ENCODE peak calls at places on chromosome 15, in six cellular contexts. C, M, R, A, W and S are unnamed samples.

GRCh38 chr15:68693071-68693470 is 114.3 kb downstream of the CORO2B start:
- DNase-seq in C (no peak), M (no peak), R (no peak), W (no peak), A (no peak), S (no peak)

GRCh38 chr15:88604381-88604951 is 16.7 kb upstream of the AEN start:
- DNase-seq in M (peak; percentile 66), R (no peak), W (no peak), A (no peak), C (no peak), S (no peak)

GRCh38 chr15:85744636-85745422 is 49.9 kb downstream of the KLHL25 start:
- DNase-seq in A (no peak), M (no peak), R (no peak), W (no peak), C (no peak), S (no peak)

GRCh38 chr15:68930268-68931022 is at the start of gene SPESP1:
- DNase-seq in C (no peak), M (peak; percentile 43), A (peak; percentile 60), W (no peak), R (peak; percentile 77), S (no peak)

GRCh38 chr15:57224664-57225063 is 151.6 kb upstream of the CGNL1 start:
- DNase-seq in W (no peak), A (no peak), C (no peak), M (no peak), R (no peak), S (no peak)

GRCh38 chr15:71410347-71410746 is 295.1 kb downstream of the THSD4 start:
- DNase-seq in W (no peak), M (no peak), A (no peak), C (no peak), R (no peak), S (no peak)

GRCh38 chr15:98713585-98714001 is 65.3 kb downstream of the IGF1R start:
- DNase-seq in C (no peak), A (no peak), R (no peak), W (no peak), M (no peak), S (no peak)

GRCh38 chr15:90845201-90845949 is 23.0 kb upstream of the FURIN start:
- DNase-seq in C (no peak), R (no peak), M (peak; percentile 19), W (no peak), A (no peak), S (no peak)

GRCh38 chr15:52787549-52788098 is 2.5 kb downstream of the ONECUT1 start:
- DNase-seq in W (no peak), C (no peak), A (no peak), M (peak; percentile 70), R (no peak), S (no peak)

GRCh38 chr15:87293016-87293415 is 963.5 kb downstream of the NTRK3 start:
- DNase-seq in W (no peak), R (no peak), M (no peak), A (no peak), C (no peak), S (no peak)

GRCh38 chr15:62244762-62245161 is 79.7 kb upstream of the C2CD4B start:
- DNase-seq in M (no peak), A (no peak), R (no peak), W (no peak), C (no peak), S (no peak)

GRCh38 chr15:29888651-29889050 is 66.4 kb upstream of the TJP1 start:
- DNase-seq in R (no peak), M (peak; percentile 38), A (no peak), C (no peak), W (no peak), S (no peak)

GRCh38 chr15:34584321-34584668 is 844 bp upstream of the GOLGA8B start:
- DNase-seq in A (no peak), R (no peak), M (peak; percentile 58), W (no peak), C (no peak), S (no peak)

GRCh38 chr15:40379374-40379773 is 3.1 kb upstream of the KNSTRN start:
- DNase-seq in A (no peak), M (no peak), R (no peak), W (no peak), C (no peak), S (no peak)

GRCh38 chr15:51842852-51843737 is 13.6 kb downstream of the TMOD3 start:
- DNase-seq in R (no peak), M (no peak), C (no peak), W (no peak), A (no peak), S (no peak)

GRCh38 chr15:38796589-38796988 is 232.0 kb upstream of the RASGRP1 start:
- DNase-seq in W (no peak), M (peak; percentile 23), A (no peak), C (no peak), R (no peak), S (no peak)

GRCh38 chr15:33581032-33581431 is 270.3 kb downstream of the RYR3 start:
- DNase-seq in M (no peak), A (no peak), R (no peak), C (no peak), W (no peak), S (no peak)

GRCh38 chr15:67741313-67741712 is 84.0 kb upstream of the SKOR1 start:
- DNase-seq in A (no peak), R (no peak), C (no peak), W (no peak), M (no peak), S (no peak)

GRCh38 chr15:45362419-45362818 is 15.9 kb downstream of the GATM start:
- DNase-seq in A (no peak), C (no peak), W (no peak), M (no peak), R (no peak), S (no peak)

GRCh38 chr15:77810180-77810579 is 177.5 kb upstream of the LINGO1 start:
- DNase-seq in A (no peak), W (no peak), R (no peak), C (no peak), M (peak; percentile 71), S (no peak)

GRCh38 chr15:100973351-100974034 is 54.3 kb downstream of the LRRK1 start:
- DNase-seq in C (no peak), W (no peak), R (no peak), A (no peak), M (peak; percentile 90), S (no peak)

GRCh38 chr15:92902020-92902419 is 1.9 kb downstream of the CHD2 start:
- DNase-seq in M (no peak), W (no peak), R (no peak), A (no peak), C (no peak), S (no peak)

GRCh38 chr15:48402778-48403177 is 71.5 kb downstream of the DUT start:
- DNase-seq in A (no peak), R (no peak), C (no peak), W (no peak), M (no peak), S (no peak)

GRCh38 chr15:22262613-22263020 is 182.3 kb downstream of the OR4M2 start:
- DNase-seq in W (no peak), A (peak; percentile 80), C (no peak), M (no peak), R (peak; percentile 84), S (no peak)